ENCODE peak calls at places on chromosome 4, in seven cellular contexts. One of them, this sample, is unnamed. For H3K9me3, the result is how much of the 10 kb centered on the place peaks cover.

GRCh38 chr4:142036795-142037583 is 400.6 kb downstream of the IL15 start:
- DNase-seq in IMR-90: peak
- DNase-seq in body of pancreas: no peak
- DNase-seq in transverse colon: no peak
- DNase-seq in adrenal gland: no peak
- DNase-seq in endothelial cell of umbilical vein: peak
- DNase-seq in stomach: no peak
- DNase-seq in this sample: no peak

GRCh38 chr4:123804171-123804721 is 407.7 kb downstream of the SPRY1 start:
- DNase-seq in IMR-90: no peak
- DNase-seq in body of pancreas: no peak
- DNase-seq in transverse colon: no peak
- DNase-seq in endothelial cell of umbilical vein: no peak
- DNase-seq in stomach: no peak
- DNase-seq in adrenal gland: peak
- DNase-seq in this sample: no peak

GRCh38 chr4:7893539-7893938 is 46.1 kb downstream of the AFAP1 start:
- DNase-seq in transverse colon: no peak
- DNase-seq in endothelial cell of umbilical vein: no peak
- DNase-seq in stomach: no peak
- DNase-seq in IMR-90: peak
- DNase-seq in body of pancreas: no peak
- DNase-seq in adrenal gland: no peak
- DNase-seq in this sample: no peak

GRCh38 chr4:124409044-124409443 is 303.5 kb downstream of the ANKRD50 start:
- DNase-seq in body of pancreas: no peak
- DNase-seq in endothelial cell of umbilical vein: no peak
- DNase-seq in stomach: no peak
- DNase-seq in adrenal gland: no peak
- DNase-seq in transverse colon: no peak
- DNase-seq in IMR-90: peak
- DNase-seq in this sample: no peak

GRCh38 chr4:161696957-161697356 is 466.8 kb downstream of the FSTL5 start:
- DNase-seq in stomach: no peak
- DNase-seq in IMR-90: no peak
- DNase-seq in adrenal gland: no peak
- DNase-seq in body of pancreas: no peak
- DNase-seq in transverse colon: no peak
- DNase-seq in endothelial cell of umbilical vein: peak
- DNase-seq in this sample: no peak

GRCh38 chr4:78337216-78337615 is 214.4 kb upstream of the ANXA3 start:
- DNase-seq in endothelial cell of umbilical vein: no peak
- DNase-seq in body of pancreas: no peak
- DNase-seq in adrenal gland: no peak
- DNase-seq in transverse colon: no peak
- DNase-seq in IMR-90: no peak
- DNase-seq in stomach: no peak
- DNase-seq in this sample: no peak

GRCh38 chr4:658031-658667 is 15.9 kb downstream of the ATP5ME start:
- DNase-seq in transverse colon: no peak
- DNase-seq in stomach: no peak
- DNase-seq in IMR-90: no peak
- DNase-seq in adrenal gland: no peak
- DNase-seq in endothelial cell of umbilical vein: no peak
- DNase-seq in body of pancreas: no peak
- DNase-seq in this sample: no peak

GRCh38 chr4:177728361-177729152 is 286.3 kb upstream of the AGA start:
- DNase-seq in body of pancreas: no peak
- DNase-seq in IMR-90: no peak
- DNase-seq in stomach: no peak
- DNase-seq in endothelial cell of umbilical vein: no peak
- DNase-seq in transverse colon: peak
- DNase-seq in adrenal gland: no peak
- DNase-seq in this sample: no peak

GRCh38 chr4:28225005-28225404 is 1364.4 kb downstream of the STIM2 start:
- DNase-seq in IMR-90: peak
- DNase-seq in adrenal gland: no peak
- DNase-seq in endothelial cell of umbilical vein: peak
- DNase-seq in stomach: no peak
- DNase-seq in body of pancreas: peak
- DNase-seq in transverse colon: no peak
- DNase-seq in this sample: no peak

GRCh38 chr4:70839537-70840093 is at the start of gene GRSF1:
- DNase-seq in stomach: peak
- DNase-seq in IMR-90: peak
- DNase-seq in body of pancreas: peak
- DNase-seq in endothelial cell of umbilical vein: peak
- DNase-seq in adrenal gland: peak
- DNase-seq in transverse colon: peak
- DNase-seq in this sample: peak
- TF ChIP-seq POLR2A in stomach: no peak
- TF ChIP-seq POLR2A in IMR-90: peak
- TF ChIP-seq POLR2A in body of pancreas: peak
- TF ChIP-seq POLR2A in endothelial cell of umbilical vein: peak
- TF ChIP-seq POLR2A in adrenal gland: peak
- TF ChIP-seq POLR2A in transverse colon: peak
- TF ChIP-seq POLR2A in this sample: peak

DNA sequence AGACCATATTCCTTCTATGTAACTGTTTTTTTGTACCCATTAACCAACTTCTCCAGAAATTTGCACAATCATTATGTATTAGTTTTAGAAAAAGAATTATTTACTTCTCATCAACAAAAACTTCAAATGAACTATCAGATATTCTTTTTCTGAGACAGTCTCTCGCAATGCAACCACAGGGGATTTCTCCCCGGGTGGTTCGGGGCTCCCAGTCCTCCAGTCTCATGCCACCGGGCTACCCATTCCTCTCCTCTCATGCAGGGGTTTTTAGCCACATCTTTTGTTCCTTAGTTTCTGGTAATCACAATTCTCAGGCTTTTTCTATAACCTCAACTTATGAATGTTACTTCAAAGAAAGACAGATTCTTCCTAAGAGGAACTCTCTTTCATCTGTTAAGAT is 46.6 kb upstream of the CLNK start:
- DNase-seq in adrenal gland: no peak
- DNase-seq in transverse colon: no peak
- DNase-seq in endothelial cell of umbilical vein: no peak
- DNase-seq in body of pancreas: no peak
- DNase-seq in IMR-90: no peak
- DNase-seq in stomach: no peak
- DNase-seq in this sample: no peak
- H3K9me3 ChIP-seq in adrenal gland: under half
- H3K9me3 ChIP-seq in transverse colon: under half
- H3K9me3 ChIP-seq in endothelial cell of umbilical vein: under half
- H3K9me3 ChIP-seq in body of pancreas: under half
- H3K9me3 ChIP-seq in IMR-90: under half
- H3K9me3 ChIP-seq in stomach: under half
- H3K9me3 ChIP-seq in this sample: under half

GRCh38 chr4:2934813-2935761 is 28.1 kb downstream of the NOP14 start:
- DNase-seq in body of pancreas: peak
- DNase-seq in transverse colon: peak
- DNase-seq in stomach: peak
- DNase-seq in adrenal gland: peak
- DNase-seq in endothelial cell of umbilical vein: peak
- DNase-seq in IMR-90: peak
- DNase-seq in this sample: peak
- TF ChIP-seq CTCF in body of pancreas: no peak
- TF ChIP-seq CTCF in transverse colon: no peak
- TF ChIP-seq CTCF in stomach: peak
- TF ChIP-seq CTCF in adrenal gland: peak
- TF ChIP-seq CTCF in endothelial cell of umbilical vein: no peak
- TF ChIP-seq CTCF in IMR-90: no peak
- TF ChIP-seq CTCF in this sample: no peak

DNA sequence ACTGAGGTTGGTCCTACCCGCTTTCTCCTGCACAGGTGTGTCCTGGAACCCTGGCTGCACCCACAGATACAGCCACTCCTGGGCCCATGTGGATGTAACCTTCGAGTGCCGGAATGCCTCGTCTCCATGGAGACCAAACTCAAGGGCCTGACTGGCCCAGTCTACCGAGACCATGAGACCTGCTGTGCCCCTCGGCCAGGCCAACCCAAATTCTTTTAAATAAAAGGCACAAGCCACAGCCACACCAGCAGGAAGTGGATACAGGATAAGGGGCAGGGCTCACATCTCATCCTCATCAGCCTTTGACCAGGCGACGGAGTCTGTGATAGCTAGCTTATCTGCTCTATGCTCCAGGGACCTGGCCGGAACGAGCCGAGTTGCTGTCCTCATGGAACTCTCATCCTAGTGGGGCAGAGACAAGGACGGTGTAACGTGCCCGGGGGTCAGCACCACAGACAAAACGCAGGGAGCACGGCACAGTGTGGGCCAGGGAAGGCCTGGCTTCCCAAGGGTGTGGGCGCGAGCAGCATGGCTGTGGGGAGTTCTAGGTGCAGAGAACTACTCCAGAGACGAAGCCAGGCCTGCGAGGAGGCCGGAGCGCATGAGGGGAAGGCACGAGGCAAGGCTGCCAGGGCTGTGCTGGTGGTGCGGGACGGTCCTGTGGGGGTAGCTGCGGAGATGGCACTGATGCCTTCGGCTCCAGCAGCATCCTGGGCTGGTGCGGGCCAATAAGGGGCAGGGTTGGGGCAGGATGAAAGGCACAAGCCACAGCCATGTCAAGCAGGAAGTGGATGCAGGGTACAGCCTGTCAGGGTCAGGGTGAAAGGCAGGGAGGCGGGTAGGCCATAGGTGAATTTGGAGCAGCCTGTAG is 22.7 kb downstream of the NOP14 start:
- DNase-seq in adrenal gland: peak
- DNase-seq in body of pancreas: no peak
- DNase-seq in transverse colon: peak
- DNase-seq in IMR-90: no peak
- DNase-seq in stomach: no peak
- DNase-seq in endothelial cell of umbilical vein: no peak
- DNase-seq in this sample: no peak
- TF ChIP-seq POLR2A in adrenal gland: no peak
- TF ChIP-seq POLR2A in body of pancreas: no peak
- TF ChIP-seq POLR2A in transverse colon: no peak
- TF ChIP-seq POLR2A in IMR-90: no peak
- TF ChIP-seq POLR2A in stomach: no peak
- TF ChIP-seq POLR2A in endothelial cell of umbilical vein: no peak
- TF ChIP-seq POLR2A in this sample: no peak

GRCh38 chr4:45099471-45099870 is 373.1 kb upstream of the GNPDA2 start:
- DNase-seq in IMR-90: no peak
- DNase-seq in endothelial cell of umbilical vein: no peak
- DNase-seq in adrenal gland: no peak
- DNase-seq in body of pancreas: no peak
- DNase-seq in stomach: no peak
- DNase-seq in transverse colon: no peak
- DNase-seq in this sample: no peak

GRCh38 chr4:45102716-45103115 is 376.4 kb upstream of the GNPDA2 start:
- DNase-seq in endothelial cell of umbilical vein: no peak
- DNase-seq in transverse colon: no peak
- DNase-seq in IMR-90: no peak
- DNase-seq in adrenal gland: no peak
- DNase-seq in stomach: no peak
- DNase-seq in body of pancreas: no peak
- DNase-seq in this sample: no peak

DNA sequence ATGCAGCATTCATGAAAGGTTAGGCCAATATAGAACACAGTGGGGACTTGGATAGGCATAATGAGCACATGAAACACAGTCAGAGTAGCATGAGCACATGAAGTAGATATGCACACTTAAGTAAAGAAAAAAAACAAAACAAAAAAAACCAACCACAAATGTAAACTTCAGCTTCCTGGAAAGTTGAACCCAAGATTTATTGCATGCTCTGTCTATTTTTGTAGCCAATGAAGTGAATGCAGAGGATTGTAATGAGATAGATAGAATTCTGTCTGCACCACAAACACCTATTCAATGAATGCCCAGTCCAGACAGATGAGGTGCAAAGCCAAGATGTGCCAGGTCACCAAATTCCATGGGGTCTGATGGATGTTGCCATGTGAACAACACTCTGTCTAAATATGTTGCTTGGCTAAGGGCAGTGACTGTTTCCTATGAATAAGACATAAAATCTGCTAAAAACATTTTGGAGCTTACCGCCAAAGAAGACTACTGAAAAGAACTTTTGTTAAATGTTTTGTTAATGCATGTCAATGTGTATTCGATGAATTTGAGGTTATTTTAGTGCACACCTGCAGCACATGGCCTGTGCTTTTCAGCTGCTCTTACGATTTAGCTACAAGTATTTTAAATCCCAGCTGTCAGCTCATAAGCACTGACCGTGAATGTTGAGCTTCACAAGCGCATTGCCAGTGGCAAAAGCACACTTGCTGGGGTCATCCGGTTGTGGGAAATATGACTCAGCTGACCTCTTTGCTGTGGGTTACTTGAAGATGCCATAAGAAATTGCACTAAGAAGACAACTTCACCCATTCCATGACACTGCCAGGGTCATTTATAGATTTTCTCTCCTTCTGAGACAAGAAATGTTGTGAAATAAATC is 374.8 kb upstream of the GNPDA2 start:
- DNase-seq in IMR-90: no peak
- DNase-seq in adrenal gland: no peak
- DNase-seq in endothelial cell of umbilical vein: no peak
- DNase-seq in stomach: no peak
- DNase-seq in body of pancreas: no peak
- DNase-seq in transverse colon: no peak
- DNase-seq in this sample: no peak
- H3K9me3 ChIP-seq in IMR-90: under half
- H3K9me3 ChIP-seq in adrenal gland: under half
- H3K9me3 ChIP-seq in endothelial cell of umbilical vein: under half
- H3K9me3 ChIP-seq in stomach: under half
- H3K9me3 ChIP-seq in body of pancreas: under half
- H3K9me3 ChIP-seq in transverse colon: under half
- H3K9me3 ChIP-seq in this sample: under half

GRCh38 chr4:169723207-169723606 is 34.5 kb downstream of the HPF1 start:
- DNase-seq in body of pancreas: peak
- DNase-seq in adrenal gland: no peak
- DNase-seq in endothelial cell of umbilical vein: peak
- DNase-seq in IMR-90: no peak
- DNase-seq in stomach: no peak
- DNase-seq in transverse colon: no peak
- DNase-seq in this sample: no peak
- TF ChIP-seq CTCF in body of pancreas: peak
- TF ChIP-seq CTCF in adrenal gland: no peak
- TF ChIP-seq CTCF in endothelial cell of umbilical vein: peak
- TF ChIP-seq CTCF in IMR-90: peak
- TF ChIP-seq CTCF in stomach: peak
- TF ChIP-seq CTCF in transverse colon: no peak
- TF ChIP-seq CTCF in this sample: no peak

GRCh38 chr4:6198768-6199343 is 1.5 kb downstream of the JAKMIP1 start:
- DNase-seq in adrenal gland: no peak
- DNase-seq in IMR-90: no peak
- DNase-seq in stomach: no peak
- DNase-seq in transverse colon: no peak
- DNase-seq in body of pancreas: peak
- DNase-seq in endothelial cell of umbilical vein: no peak
- DNase-seq in this sample: no peak
- TF ChIP-seq POLR2A in adrenal gland: no peak
- TF ChIP-seq POLR2A in IMR-90: no peak
- TF ChIP-seq POLR2A in stomach: no peak
- TF ChIP-seq POLR2A in transverse colon: no peak
- TF ChIP-seq POLR2A in body of pancreas: no peak
- TF ChIP-seq POLR2A in endothelial cell of umbilical vein: no peak
- TF ChIP-seq POLR2A in this sample: no peak